ENCODE peak calls at places on chromosomes 6 and 20, in eight cellular contexts. One of them, this sample, is unnamed.

GRCh38 chr6:33750244-33750991 is 3.7 kb upstream of the IP6K3 start:
- DNase-seq in RWPE1: no peak
- DNase-seq in progenitor cell of endocrine pancreas: no peak
- DNase-seq in AG10803: peak; percentile 46
- DNase-seq in CD4-positive, alpha-beta T cell: no peak
- DNase-seq in IMR-90: no peak
- DNase-seq in kidney: peak; percentile 81
- DNase-seq in GM12865: no peak
- DNase-seq in this sample: no peak

GRCh38 chr6:108526739-108527174 is 34.0 kb upstream of the FOXO3 start:
- DNase-seq in RWPE1: peak; percentile 41
- DNase-seq in progenitor cell of endocrine pancreas: no peak
- DNase-seq in AG10803: peak; percentile 55
- DNase-seq in CD4-positive, alpha-beta T cell: no peak
- DNase-seq in IMR-90: peak; percentile 62
- DNase-seq in kidney: no peak
- DNase-seq in GM12865: peak; percentile 40
- DNase-seq in this sample: peak; percentile 39

GRCh38 chr6:89797317-89797716 is 22.3 kb downstream of the MDN1 start:
- DNase-seq in RWPE1: no peak
- DNase-seq in progenitor cell of endocrine pancreas: no peak
- DNase-seq in AG10803: peak; percentile 27
- DNase-seq in CD4-positive, alpha-beta T cell: no peak
- DNase-seq in IMR-90: peak; percentile 74
- DNase-seq in kidney: no peak
- DNase-seq in GM12865: no peak
- DNase-seq in this sample: no peak

GRCh38 chr6:158765509-158766068 is 53.6 kb downstream of the EZR start:
- DNase-seq in RWPE1: no peak
- DNase-seq in progenitor cell of endocrine pancreas: no peak
- DNase-seq in AG10803: no peak
- DNase-seq in CD4-positive, alpha-beta T cell: no peak
- DNase-seq in IMR-90: no peak
- DNase-seq in kidney: no peak
- DNase-seq in GM12865: no peak
- DNase-seq in this sample: no peak

GRCh38 chr6:121531658-121532167 is 96.3 kb downstream of the GJA1 start:
- DNase-seq in RWPE1: no peak
- DNase-seq in progenitor cell of endocrine pancreas: no peak
- DNase-seq in AG10803: no peak
- DNase-seq in CD4-positive, alpha-beta T cell: no peak
- DNase-seq in IMR-90: no peak
- DNase-seq in kidney: no peak
- DNase-seq in GM12865: no peak
- DNase-seq in this sample: no peak

GRCh38 chr20:62447143-62447869 is 20.0 kb upstream of the RBBP8NL start:
- DNase-seq in RWPE1: no peak
- DNase-seq in progenitor cell of endocrine pancreas: no peak
- DNase-seq in AG10803: no peak
- DNase-seq in CD4-positive, alpha-beta T cell: no peak
- DNase-seq in IMR-90: no peak
- DNase-seq in kidney: no peak
- DNase-seq in GM12865: no peak
- DNase-seq in this sample: no peak

GRCh38 chr6:77292564-77293546 is 170.4 kb downstream of the HTR1B start:
- DNase-seq in RWPE1: peak; percentile 73
- DNase-seq in progenitor cell of endocrine pancreas: no peak
- DNase-seq in AG10803: peak; percentile 92
- DNase-seq in CD4-positive, alpha-beta T cell: no peak
- DNase-seq in IMR-90: peak; percentile 80
- DNase-seq in kidney: no peak
- DNase-seq in GM12865: no peak
- DNase-seq in this sample: no peak

GRCh38 chr6:42007286-42007685 is 43.0 kb upstream of the TAF8 start:
- DNase-seq in RWPE1: no peak
- DNase-seq in progenitor cell of endocrine pancreas: no peak
- DNase-seq in AG10803: no peak
- DNase-seq in CD4-positive, alpha-beta T cell: no peak
- DNase-seq in IMR-90: no peak
- DNase-seq in kidney: no peak
- DNase-seq in GM12865: no peak
- DNase-seq in this sample: no peak

GRCh38 chr6:108581237-108581931 is 20.7 kb downstream of the FOXO3 start:
- DNase-seq in RWPE1: peak; percentile 57
- DNase-seq in progenitor cell of endocrine pancreas: no peak
- DNase-seq in AG10803: peak; percentile 95
- DNase-seq in CD4-positive, alpha-beta T cell: no peak
- DNase-seq in IMR-90: peak; percentile 84
- DNase-seq in kidney: no peak
- DNase-seq in GM12865: no peak
- DNase-seq in this sample: no peak

GRCh38 chr6:144335914-144336313 is 50.8 kb downstream of the UTRN start:
- DNase-seq in RWPE1: no peak
- DNase-seq in progenitor cell of endocrine pancreas: no peak
- DNase-seq in AG10803: no peak
- DNase-seq in CD4-positive, alpha-beta T cell: no peak
- DNase-seq in IMR-90: no peak
- DNase-seq in kidney: no peak
- DNase-seq in GM12865: peak; percentile 67
- DNase-seq in this sample: no peak

GRCh38 chr6:129641344-129641743 is 68.6 kb downstream of the ARHGAP18 start:
- DNase-seq in RWPE1: no peak
- DNase-seq in progenitor cell of endocrine pancreas: no peak
- DNase-seq in AG10803: peak; percentile 76
- DNase-seq in CD4-positive, alpha-beta T cell: no peak
- DNase-seq in IMR-90: peak; percentile 64
- DNase-seq in kidney: no peak
- DNase-seq in GM12865: no peak
- DNase-seq in this sample: no peak

GRCh38 chr6:80364206-80364605 is 257.7 kb downstream of the BCKDHB start:
- DNase-seq in RWPE1: no peak
- DNase-seq in progenitor cell of endocrine pancreas: no peak
- DNase-seq in AG10803: peak; percentile 17
- DNase-seq in CD4-positive, alpha-beta T cell: no peak
- DNase-seq in IMR-90: no peak
- DNase-seq in kidney: no peak
- DNase-seq in GM12865: no peak
- DNase-seq in this sample: no peak

GRCh38 chr20:25178563-25179438 is 16.7 kb upstream of the ENTPD6 start:
- DNase-seq in RWPE1: peak; percentile 96
- DNase-seq in progenitor cell of endocrine pancreas: no peak
- DNase-seq in AG10803: peak; percentile 72
- DNase-seq in CD4-positive, alpha-beta T cell: no peak
- DNase-seq in IMR-90: peak; percentile 91
- DNase-seq in kidney: no peak
- DNase-seq in GM12865: peak; percentile 47
- DNase-seq in this sample: peak; percentile 64

GRCh38 chr6:150336299-150336698 is 32.5 kb upstream of the IYD start:
- DNase-seq in RWPE1: peak; percentile 80
- DNase-seq in progenitor cell of endocrine pancreas: no peak
- DNase-seq in AG10803: peak; percentile 77
- DNase-seq in CD4-positive, alpha-beta T cell: no peak
- DNase-seq in IMR-90: peak; percentile 7
- DNase-seq in kidney: no peak
- DNase-seq in GM12865: peak; percentile 44
- DNase-seq in this sample: peak; percentile 12

GRCh38 chr20:13302647-13303425 is 81.8 kb downstream of the ISM1 start:
- DNase-seq in RWPE1: peak; percentile 45
- DNase-seq in progenitor cell of endocrine pancreas: peak; percentile 19
- DNase-seq in AG10803: peak; percentile 12
- DNase-seq in CD4-positive, alpha-beta T cell: peak; percentile 10
- DNase-seq in IMR-90: no peak
- DNase-seq in kidney: no peak
- DNase-seq in GM12865: peak; percentile 51
- DNase-seq in this sample: peak; percentile 32

GRCh38 chr6:167755461-167755860 is 71.2 kb upstream of the AFDN start:
- DNase-seq in RWPE1: no peak
- DNase-seq in progenitor cell of endocrine pancreas: no peak
- DNase-seq in AG10803: no peak
- DNase-seq in CD4-positive, alpha-beta T cell: no peak
- DNase-seq in IMR-90: no peak
- DNase-seq in kidney: peak; percentile 32
- DNase-seq in GM12865: no peak
- DNase-seq in this sample: no peak

GRCh38 chr6:101199441-101199840 is 194.1 kb upstream of the GRIK2 start:
- DNase-seq in RWPE1: no peak
- DNase-seq in progenitor cell of endocrine pancreas: no peak
- DNase-seq in AG10803: no peak
- DNase-seq in CD4-positive, alpha-beta T cell: no peak
- DNase-seq in IMR-90: no peak
- DNase-seq in kidney: no peak
- DNase-seq in GM12865: no peak
- DNase-seq in this sample: no peak

DNA sequence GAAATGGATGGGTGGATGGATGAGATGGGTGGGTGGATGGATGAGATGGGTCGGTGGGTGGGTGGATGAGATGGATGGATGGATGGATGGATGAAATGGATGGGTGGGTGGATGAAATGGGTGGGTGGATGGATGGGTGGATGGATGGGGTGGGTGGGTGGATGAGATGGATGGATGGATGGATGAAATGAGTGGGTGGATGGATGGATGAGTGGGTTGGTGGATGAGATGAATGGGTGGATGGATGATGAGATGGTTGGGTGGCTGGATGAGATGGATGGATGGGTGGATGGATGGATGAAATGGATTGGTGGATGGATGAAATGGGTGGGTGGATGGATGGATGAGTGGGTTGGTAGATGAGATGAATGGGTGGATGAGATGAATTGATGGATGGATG is 35.7 kb downstream of the THBS2 start:
- DNase-seq in RWPE1: no peak
- DNase-seq in progenitor cell of endocrine pancreas: no peak
- DNase-seq in AG10803: no peak
- DNase-seq in CD4-positive, alpha-beta T cell: no peak
- DNase-seq in IMR-90: no peak
- DNase-seq in kidney: no peak
- DNase-seq in GM12865: no peak
- DNase-seq in this sample: no peak
- TF ChIP-seq CTCF in RWPE1: no peak
- TF ChIP-seq CTCF in progenitor cell of endocrine pancreas: no peak
- TF ChIP-seq CTCF in AG10803: no peak
- TF ChIP-seq CTCF in CD4-positive, alpha-beta T cell: no peak
- TF ChIP-seq CTCF in IMR-90: no peak
- TF ChIP-seq CTCF in kidney: no peak
- TF ChIP-seq CTCF in GM12865: no peak
- TF ChIP-seq CTCF in this sample: no peak

GRCh38 chr6:55531496-55531895 is 47.5 kb downstream of the HMGCLL1 start:
- DNase-seq in RWPE1: no peak
- DNase-seq in progenitor cell of endocrine pancreas: no peak
- DNase-seq in AG10803: no peak
- DNase-seq in CD4-positive, alpha-beta T cell: no peak
- DNase-seq in IMR-90: no peak
- DNase-seq in kidney: no peak
- DNase-seq in GM12865: no peak
- DNase-seq in this sample: no peak

GRCh38 chr6:55524441-55524840 is 54.6 kb downstream of the HMGCLL1 start:
- DNase-seq in RWPE1: no peak
- DNase-seq in progenitor cell of endocrine pancreas: no peak
- DNase-seq in AG10803: no peak
- DNase-seq in CD4-positive, alpha-beta T cell: no peak
- DNase-seq in IMR-90: no peak
- DNase-seq in kidney: no peak
- DNase-seq in GM12865: no peak
- DNase-seq in this sample: no peak

GRCh38 chr6:55528624-55529023 is 50.4 kb downstream of the HMGCLL1 start:
- DNase-seq in RWPE1: peak; percentile 1
- DNase-seq in progenitor cell of endocrine pancreas: no peak
- DNase-seq in AG10803: peak; percentile 6
- DNase-seq in CD4-positive, alpha-beta T cell: no peak
- DNase-seq in IMR-90: peak; percentile 37
- DNase-seq in kidney: no peak
- DNase-seq in GM12865: peak; percentile 54
- DNase-seq in this sample: peak; percentile 3
- TF ChIP-seq CTCF in RWPE1: no peak
- TF ChIP-seq CTCF in progenitor cell of endocrine pancreas: peak; percentile 44
- TF ChIP-seq CTCF in AG10803: peak; percentile 34
- TF ChIP-seq CTCF in CD4-positive, alpha-beta T cell: no peak
- TF ChIP-seq CTCF in IMR-90: peak; percentile 40
- TF ChIP-seq CTCF in kidney: peak; percentile 13
- TF ChIP-seq CTCF in GM12865: peak; percentile 31
- TF ChIP-seq CTCF in this sample: no peak

GRCh38 chr6:5302995-5303622 is 41.8 kb downstream of the FARS2 start:
- DNase-seq in RWPE1: peak; percentile 77
- DNase-seq in progenitor cell of endocrine pancreas: peak; percentile 22
- DNase-seq in AG10803: no peak
- DNase-seq in CD4-positive, alpha-beta T cell: peak; percentile 41
- DNase-seq in IMR-90: peak; percentile 5
- DNase-seq in kidney: no peak
- DNase-seq in GM12865: peak; percentile 91
- DNase-seq in this sample: peak; percentile 71
- TF ChIP-seq CTCF in RWPE1: peak; percentile 42
- TF ChIP-seq CTCF in progenitor cell of endocrine pancreas: peak; percentile 67
- TF ChIP-seq CTCF in AG10803: peak; percentile 33
- TF ChIP-seq CTCF in CD4-positive, alpha-beta T cell: peak; percentile 63
- TF ChIP-seq CTCF in IMR-90: peak; percentile 23
- TF ChIP-seq CTCF in kidney: peak; percentile 67
- TF ChIP-seq CTCF in GM12865: peak; percentile 94
- TF ChIP-seq CTCF in this sample: peak; percentile 84

GRCh38 chr20:10360878-10361277 is 73.1 kb downstream of the MKKS start:
- DNase-seq in RWPE1: no peak
- DNase-seq in progenitor cell of endocrine pancreas: no peak
- DNase-seq in AG10803: no peak
- DNase-seq in CD4-positive, alpha-beta T cell: no peak
- DNase-seq in IMR-90: no peak
- DNase-seq in kidney: no peak
- DNase-seq in GM12865: no peak
- DNase-seq in this sample: no peak

GRCh38 chr20:10357061-10357708 is 76.8 kb downstream of the MKKS start:
- DNase-seq in RWPE1: no peak
- DNase-seq in progenitor cell of endocrine pancreas: no peak
- DNase-seq in AG10803: no peak
- DNase-seq in CD4-positive, alpha-beta T cell: no peak
- DNase-seq in IMR-90: no peak
- DNase-seq in kidney: no peak
- DNase-seq in GM12865: no peak
- DNase-seq in this sample: no peak

GRCh38 chr20:10356628-10357027 is 77.4 kb downstream of the MKKS start:
- DNase-seq in RWPE1: no peak
- DNase-seq in progenitor cell of endocrine pancreas: no peak
- DNase-seq in AG10803: no peak
- DNase-seq in CD4-positive, alpha-beta T cell: no peak
- DNase-seq in IMR-90: no peak
- DNase-seq in kidney: no peak
- DNase-seq in GM12865: no peak
- DNase-seq in this sample: no peak

GRCh38 chr20:10359621-10360040 is 74.4 kb downstream of the MKKS start:
- DNase-seq in RWPE1: no peak
- DNase-seq in progenitor cell of endocrine pancreas: no peak
- DNase-seq in AG10803: no peak
- DNase-seq in CD4-positive, alpha-beta T cell: no peak
- DNase-seq in IMR-90: peak; percentile 64
- DNase-seq in kidney: no peak
- DNase-seq in GM12865: no peak
- DNase-seq in this sample: no peak

DNA sequence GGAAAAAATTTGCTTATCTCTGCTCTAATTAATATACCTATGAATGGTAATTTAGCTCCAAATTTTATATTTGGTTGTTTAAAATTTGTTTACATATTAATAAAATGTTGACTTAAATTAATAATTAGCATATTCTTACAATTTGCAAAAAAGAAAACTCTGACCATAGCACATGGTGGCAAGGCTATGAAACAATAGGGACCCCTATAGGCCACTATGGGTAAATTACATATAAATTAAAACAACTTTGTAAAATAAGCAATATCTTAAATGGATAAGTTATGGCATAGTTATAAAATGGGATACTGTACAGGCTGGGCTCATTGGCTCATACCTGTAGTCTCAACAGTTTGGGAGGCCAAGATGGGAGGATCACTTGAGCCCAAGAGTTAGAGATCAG is 76.0 kb downstream of the MKKS start:
- DNase-seq in RWPE1: peak; percentile 20
- DNase-seq in progenitor cell of endocrine pancreas: no peak
- DNase-seq in AG10803: no peak
- DNase-seq in CD4-positive, alpha-beta T cell: no peak
- DNase-seq in IMR-90: peak; percentile 17
- DNase-seq in kidney: no peak
- DNase-seq in GM12865: no peak
- DNase-seq in this sample: no peak
- TF ChIP-seq CTCF in RWPE1: peak; percentile 11
- TF ChIP-seq CTCF in progenitor cell of endocrine pancreas: peak; percentile 34
- TF ChIP-seq CTCF in AG10803: peak; percentile 53
- TF ChIP-seq CTCF in CD4-positive, alpha-beta T cell: no peak
- TF ChIP-seq CTCF in IMR-90: peak; percentile 72
- TF ChIP-seq CTCF in kidney: no peak
- TF ChIP-seq CTCF in GM12865: peak; percentile 9
- TF ChIP-seq CTCF in this sample: no peak

This sample was measured in GM20000.